ENCODE peak calls at places on chromosomes 5 and 9, in six cellular contexts. One of them, this sample, is unnamed.

GRCh38 chr9:91816356-91816755 is 133.7 kb downstream of the ROR2 start:
- DNase-seq in A549: no peak
- DNase-seq in GM12878: no peak
- DNase-seq in K562: no peak
- DNase-seq in HepG2: no peak
- DNase-seq in endothelial cell of umbilical vein: no peak
- DNase-seq in this sample: no peak

GRCh38 chr5:56725709-56726108 is 89.6 kb upstream of the MAP3K1 start:
- DNase-seq in A549: no peak
- DNase-seq in GM12878: no peak
- DNase-seq in K562: no peak
- DNase-seq in HepG2: no peak
- DNase-seq in endothelial cell of umbilical vein: no peak
- DNase-seq in this sample: peak; percentile 79

GRCh38 chr5:172166030-172166429 is 22.0 kb downstream of the STK10 start:
- DNase-seq in A549: no peak
- DNase-seq in GM12878: no peak
- DNase-seq in K562: no peak
- DNase-seq in HepG2: no peak
- DNase-seq in endothelial cell of umbilical vein: no peak
- DNase-seq in this sample: no peak

GRCh38 chr5:81755320-81755719 is 4.4 kb upstream of the SSBP2 start:
- DNase-seq in A549: peak; percentile 80
- DNase-seq in GM12878: no peak
- DNase-seq in K562: no peak
- DNase-seq in HepG2: peak; percentile 20
- DNase-seq in endothelial cell of umbilical vein: peak; percentile 64
- DNase-seq in this sample: no peak

GRCh38 chr9:135516132-135516860 is 4.9 kb upstream of the LCN1 start:
- DNase-seq in A549: no peak
- DNase-seq in GM12878: no peak
- DNase-seq in K562: no peak
- DNase-seq in HepG2: no peak
- DNase-seq in endothelial cell of umbilical vein: peak; percentile 54
- DNase-seq in this sample: no peak

GRCh38 chr9:122332083-122332482 is 38.7 kb upstream of the PTGS1 start:
- DNase-seq in A549: no peak
- DNase-seq in GM12878: no peak
- DNase-seq in K562: peak; percentile 75
- DNase-seq in HepG2: no peak
- DNase-seq in endothelial cell of umbilical vein: peak; percentile 83
- DNase-seq in this sample: peak; percentile 27

GRCh38 chr5:124001216-124001615 is 489.2 kb downstream of the CSNK1G3 start:
- DNase-seq in A549: no peak
- DNase-seq in GM12878: no peak
- DNase-seq in K562: no peak
- DNase-seq in HepG2: no peak
- DNase-seq in endothelial cell of umbilical vein: no peak
- DNase-seq in this sample: no peak

GRCh38 chr5:73763300-73764032 is 137.5 kb downstream of the ARHGEF28 start:
- DNase-seq in A549: no peak
- DNase-seq in GM12878: no peak
- DNase-seq in K562: no peak
- DNase-seq in HepG2: peak; percentile 88
- DNase-seq in endothelial cell of umbilical vein: no peak
- DNase-seq in this sample: no peak

GRCh38 chr5:8491254-8491653 is 622.3 kb downstream of the MTRR start:
- DNase-seq in A549: no peak
- DNase-seq in GM12878: no peak
- DNase-seq in K562: no peak
- DNase-seq in HepG2: no peak
- DNase-seq in endothelial cell of umbilical vein: no peak
- DNase-seq in this sample: no peak

GRCh38 chr5:153551537-153552079 is 61.1 kb downstream of the GRIA1 start:
- DNase-seq in A549: peak; percentile 33
- DNase-seq in GM12878: no peak
- DNase-seq in K562: no peak
- DNase-seq in HepG2: no peak
- DNase-seq in endothelial cell of umbilical vein: peak; percentile 92
- DNase-seq in this sample: no peak

GRCh38 chr5:173451031-173451430 is 122.8 kb upstream of the STC2 start:
- DNase-seq in A549: peak; percentile 33
- DNase-seq in GM12878: no peak
- DNase-seq in K562: peak; percentile 63
- DNase-seq in HepG2: peak; percentile 49
- DNase-seq in endothelial cell of umbilical vein: no peak
- DNase-seq in this sample: peak; percentile 57

GRCh38 chr5:3304346-3304745 is 291.3 kb upstream of the IRX1 start:
- DNase-seq in A549: no peak
- DNase-seq in GM12878: no peak
- DNase-seq in K562: no peak
- DNase-seq in HepG2: no peak
- DNase-seq in endothelial cell of umbilical vein: no peak
- DNase-seq in this sample: no peak

GRCh38 chr5:132211787-132212186 is 15.9 kb downstream of the P4HA2 start:
- DNase-seq in A549: no peak
- DNase-seq in GM12878: no peak
- DNase-seq in K562: no peak
- DNase-seq in HepG2: no peak
- DNase-seq in endothelial cell of umbilical vein: no peak
- DNase-seq in this sample: no peak

GRCh38 chr9:14783358-14783757 is 60.8 kb upstream of the CER1 start:
- DNase-seq in A549: no peak
- DNase-seq in GM12878: no peak
- DNase-seq in K562: no peak
- DNase-seq in HepG2: peak; percentile 71
- DNase-seq in endothelial cell of umbilical vein: no peak
- DNase-seq in this sample: no peak

GRCh38 chr9:110555971-110556370 is 23.6 kb downstream of the SVEP1 start:
- DNase-seq in A549: peak; percentile 9
- DNase-seq in GM12878: no peak
- DNase-seq in K562: no peak
- DNase-seq in HepG2: peak; percentile 62
- DNase-seq in endothelial cell of umbilical vein: peak; percentile 96
- DNase-seq in this sample: no peak

GRCh38 chr9:92482336-92482735 is at the start of gene ASPN:
- DNase-seq in A549: no peak
- DNase-seq in GM12878: no peak
- DNase-seq in K562: no peak
- DNase-seq in HepG2: no peak
- DNase-seq in endothelial cell of umbilical vein: no peak
- DNase-seq in this sample: no peak

GRCh38 chr5:151158287-151158661 is 695 bp upstream of the ANXA6 start:
- DNase-seq in A549: no peak
- DNase-seq in GM12878: no peak
- DNase-seq in K562: peak; percentile 70
- DNase-seq in HepG2: peak; percentile 13
- DNase-seq in endothelial cell of umbilical vein: no peak
- DNase-seq in this sample: peak; percentile 68

GRCh38 chr5:36177715-36178556 is 26.0 kb downstream of the SKP2 start:
- DNase-seq in A549: peak; percentile 13
- DNase-seq in GM12878: no peak
- DNase-seq in K562: no peak
- DNase-seq in HepG2: peak; percentile 48
- DNase-seq in endothelial cell of umbilical vein: peak; percentile 54
- DNase-seq in this sample: peak; percentile 42

GRCh38 chr5:143213231-143213850 is 190.1 kb downstream of the NR3C1 start:
- DNase-seq in A549: no peak
- DNase-seq in GM12878: no peak
- DNase-seq in K562: no peak
- DNase-seq in HepG2: no peak
- DNase-seq in endothelial cell of umbilical vein: no peak
- DNase-seq in this sample: no peak

GRCh38 chr5:101047181-101047580 is 144.1 kb upstream of the ST8SIA4 start:
- DNase-seq in A549: no peak
- DNase-seq in GM12878: no peak
- DNase-seq in K562: no peak
- DNase-seq in HepG2: no peak
- DNase-seq in endothelial cell of umbilical vein: no peak
- DNase-seq in this sample: no peak

GRCh38 chr5:422323-423232 is 20.4 kb upstream of the EXOC3 start:
- DNase-seq in A549: no peak
- DNase-seq in GM12878: no peak
- DNase-seq in K562: no peak
- DNase-seq in HepG2: no peak
- DNase-seq in endothelial cell of umbilical vein: no peak
- DNase-seq in this sample: peak; percentile 67

GRCh38 chr9:95486318-95486717 is 30.5 kb downstream of the PTCH1 start:
- DNase-seq in A549: no peak
- DNase-seq in GM12878: no peak
- DNase-seq in K562: no peak
- DNase-seq in HepG2: no peak
- DNase-seq in endothelial cell of umbilical vein: no peak
- DNase-seq in this sample: no peak

GRCh38 chr9:115400801-115401200 is 282.8 kb upstream of the TNC start:
- DNase-seq in A549: no peak
- DNase-seq in GM12878: no peak
- DNase-seq in K562: no peak
- DNase-seq in HepG2: no peak
- DNase-seq in endothelial cell of umbilical vein: no peak
- DNase-seq in this sample: no peak

GRCh38 chr9:134652291-134653225 is 11.0 kb downstream of the COL5A1 start:
- DNase-seq in A549: no peak
- DNase-seq in GM12878: no peak
- DNase-seq in K562: no peak
- DNase-seq in HepG2: no peak
- DNase-seq in endothelial cell of umbilical vein: no peak
- DNase-seq in this sample: no peak

GRCh38 chr9:129174724-129175514 is 3.1 kb downstream of the IER5L start:
- DNase-seq in A549: peak; percentile 85
- DNase-seq in GM12878: no peak
- DNase-seq in K562: peak; percentile 81
- DNase-seq in HepG2: peak; percentile 57
- DNase-seq in endothelial cell of umbilical vein: peak; percentile 81
- DNase-seq in this sample: peak; percentile 53

GRCh38 chr5:135887881-135888614 is 7.6 kb downstream of the IL9 start:
- DNase-seq in A549: peak; percentile 38
- DNase-seq in GM12878: no peak
- DNase-seq in K562: peak; percentile 13
- DNase-seq in HepG2: peak; percentile 54
- DNase-seq in endothelial cell of umbilical vein: no peak
- DNase-seq in this sample: peak; percentile 16

GRCh38 chr5:3905031-3905430 is 309.4 kb downstream of the IRX1 start:
- DNase-seq in A549: no peak
- DNase-seq in GM12878: no peak
- DNase-seq in K562: no peak
- DNase-seq in HepG2: no peak
- DNase-seq in endothelial cell of umbilical vein: no peak
- DNase-seq in this sample: no peak

GRCh38 chr5:76838481-76839261 is 11.1 kb upstream of the S100Z start:
- DNase-seq in A549: no peak
- DNase-seq in GM12878: no peak
- DNase-seq in K562: no peak
- DNase-seq in HepG2: peak; percentile 15
- DNase-seq in endothelial cell of umbilical vein: peak; percentile 27
- DNase-seq in this sample: no peak

GRCh38 chr9:77469515-77470197 is 178.5 kb downstream of the GNA14 start:
- DNase-seq in A549: no peak
- DNase-seq in GM12878: no peak
- DNase-seq in K562: no peak
- DNase-seq in HepG2: no peak
- DNase-seq in endothelial cell of umbilical vein: no peak
- DNase-seq in this sample: no peak

DNA sequence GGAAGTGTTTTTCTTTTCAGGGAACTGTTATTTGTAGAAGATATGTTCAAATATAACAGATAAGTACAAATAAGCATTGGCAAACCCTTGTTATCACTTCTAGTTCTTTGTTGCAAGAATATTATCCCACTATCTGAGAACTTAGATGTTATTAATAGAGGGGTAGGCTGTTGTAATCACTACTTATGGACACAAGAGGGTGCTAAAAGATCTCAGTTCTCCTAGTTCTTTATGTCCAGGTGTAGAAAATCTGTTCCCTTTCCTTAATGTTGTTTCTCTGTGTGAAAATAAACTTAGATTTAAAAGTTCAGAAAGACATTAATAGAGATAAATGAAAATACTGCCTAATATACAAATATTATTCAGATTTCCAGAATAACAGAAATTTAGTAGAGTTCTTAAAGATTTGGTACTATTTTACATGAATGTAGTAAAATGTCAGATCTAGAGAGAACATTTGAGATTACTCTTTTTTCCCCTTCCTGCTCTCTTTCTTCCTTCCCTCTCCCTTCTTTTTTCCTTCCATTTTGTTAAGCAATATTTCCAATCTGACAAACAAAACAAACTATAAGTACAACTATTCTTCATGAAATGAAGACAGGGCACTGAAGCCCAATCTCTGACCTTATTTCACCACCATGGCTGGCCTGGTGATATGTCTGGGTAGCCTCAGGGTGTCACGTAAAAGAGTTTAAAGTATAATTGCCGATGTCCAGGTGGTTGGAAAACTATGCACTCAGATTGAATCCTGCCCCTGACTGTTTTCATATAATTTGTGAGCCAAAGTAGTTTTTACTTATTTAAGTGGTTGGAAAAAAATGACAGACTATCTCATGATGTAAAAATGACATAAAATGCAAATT is 43.6 kb upstream of the C5orf46 start:
- DNase-seq in A549: peak; percentile 60
- DNase-seq in GM12878: no peak
- DNase-seq in K562: peak; percentile 40
- DNase-seq in HepG2: peak; percentile 37
- DNase-seq in endothelial cell of umbilical vein: peak; percentile 63
- DNase-seq in this sample: peak; percentile 43
- TF ChIP-seq MYC in A549: no peak
- TF ChIP-seq MYC in GM12878: no peak
- TF ChIP-seq MYC in K562: no peak
- TF ChIP-seq MYC in HepG2: no peak
- TF ChIP-seq MYC in endothelial cell of umbilical vein: no peak
- TF ChIP-seq MYC in this sample: no peak

DNA sequence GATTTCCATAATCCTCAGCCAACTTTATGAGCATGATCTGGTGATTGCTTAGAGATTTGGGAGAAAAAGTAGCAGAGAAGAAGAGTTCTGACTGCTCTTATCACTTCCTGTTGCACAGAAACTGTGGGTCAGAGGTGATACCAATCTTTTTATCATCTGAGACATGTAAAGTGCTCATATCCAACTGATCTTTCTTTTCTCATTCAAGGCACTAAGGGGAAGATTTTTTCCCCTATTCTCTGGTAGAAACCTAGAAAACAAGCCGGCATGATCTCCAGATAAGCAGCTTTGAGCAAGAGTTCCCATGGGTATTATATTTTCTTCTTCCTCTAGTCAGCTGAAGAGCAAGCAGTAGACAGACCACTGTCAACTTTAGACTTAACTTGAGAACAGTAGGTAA is 29.0 kb upstream of the GPR150 start:
- DNase-seq in A549: no peak
- DNase-seq in GM12878: no peak
- DNase-seq in K562: no peak
- DNase-seq in HepG2: no peak
- DNase-seq in endothelial cell of umbilical vein: no peak
- DNase-seq in this sample: peak; percentile 62
- TF ChIP-seq MYC in A549: no peak
- TF ChIP-seq MYC in GM12878: no peak
- TF ChIP-seq MYC in K562: no peak
- TF ChIP-seq MYC in HepG2: no peak
- TF ChIP-seq MYC in endothelial cell of umbilical vein: no peak
- TF ChIP-seq MYC in this sample: no peak

GRCh38 chr9:120652902-120653301 is 61.4 kb downstream of the MEGF9 start:
- DNase-seq in A549: no peak
- DNase-seq in GM12878: no peak
- DNase-seq in K562: no peak
- DNase-seq in HepG2: no peak
- DNase-seq in endothelial cell of umbilical vein: no peak
- DNase-seq in this sample: no peak
- TF ChIP-seq MYC in A549: no peak
- TF ChIP-seq MYC in GM12878: no peak
- TF ChIP-seq MYC in K562: no peak
- TF ChIP-seq MYC in HepG2: no peak
- TF ChIP-seq MYC in endothelial cell of umbilical vein: no peak
- TF ChIP-seq MYC in this sample: no peak

GRCh38 chr5:134438268-134438622 is 26.6 kb upstream of the CDKN2AIPNL start:
- DNase-seq in A549: no peak
- DNase-seq in GM12878: no peak
- DNase-seq in K562: no peak
- DNase-seq in HepG2: no peak
- DNase-seq in endothelial cell of umbilical vein: no peak
- DNase-seq in this sample: no peak
- TF ChIP-seq MYC in A549: no peak
- TF ChIP-seq MYC in GM12878: no peak
- TF ChIP-seq MYC in K562: no peak
- TF ChIP-seq MYC in HepG2: no peak
- TF ChIP-seq MYC in endothelial cell of umbilical vein: no peak
- TF ChIP-seq MYC in this sample: no peak

This sample was measured in NB4.